ENCODE peak calls at places on chromosomes 5 and 9, in six cellular contexts. J, E, F, Q, G and S are unnamed samples.

GRCh38 chr5:31990701-31991110 is 183.4 kb downstream of the GOLPH3 start:
- DNase-seq in G (no peak), F (no peak), Q (no peak), J (no peak), E (no peak), S (no peak)

GRCh38 chr9:65449423-65449822 is 164.4 kb upstream of the FOXD4L5 start:
- DNase-seq in E (no peak), J (no peak), Q (no peak), G (no peak), F (no peak), S (no peak)

GRCh38 chr5:80864706-80865435 is 95.3 kb upstream of the RASGRF2 start:
- DNase-seq in G (no peak), F (no peak), E (no peak), J (no peak), Q (no peak), S (no peak)

GRCh38 chr5:150438873-150439546 is 10.5 kb downstream of the RPS14 start:
- DNase-seq in E (no peak), Q (peak), G (no peak), J (no peak), F (no peak), S (no peak)

GRCh38 chr5:137696481-137696880 is 39.4 kb downstream of the KLHL3 start:
- DNase-seq in Q (no peak), G (peak), E (no peak), J (no peak), F (no peak), S (no peak)

GRCh38 chr5:148484651-148485050 is 100.9 kb downstream of the FBXO38 start:
- DNase-seq in F (no peak), G (no peak), E (no peak), J (no peak), Q (no peak), S (no peak)

GRCh38 chr5:54450542-54450941 is 5.0 kb upstream of the HSPB3 start:
- DNase-seq in G (no peak), J (no peak), Q (no peak), F (no peak), E (no peak), S (no peak)

GRCh38 chr9:36136277-36136893 is at the start of gene GLIPR2:
- DNase-seq in E (peak), J (peak), F (peak), Q (peak), G (peak), S (no peak)

GRCh38 chr9:219670-220365 is 5.2 kb downstream of the DOCK8 start:
- DNase-seq in J (no peak), F (no peak), G (no peak), Q (peak), E (no peak), S (no peak)

GRCh38 chr9:101388507-101388993 is 3.7 kb upstream of the BAAT start:
- DNase-seq in J (no peak), G (no peak), F (peak), Q (peak), E (no peak), S (no peak)

GRCh38 chr9:127541865-127542264 is 70.2 kb upstream of the STXBP1 start:
- DNase-seq in J (no peak), Q (no peak), E (no peak), F (no peak), G (no peak), S (no peak)